ENCODE peak calls at places on chromosomes 16 and 17, in five cellular contexts. R is H1; J is CD8-positive, alpha-beta memory T cell; O is upper lobe of left lung; X is ascending aorta. F is an unnamed sample. For H3K4me1 and H3K9me3, the result is how much of the 10 kb centered on the place peaks cover.

GRCh38 chr17:72399608-72400487 is 279.0 kb downstream of the SOX9 start:
- DNase-seq in R (no peak), O (no peak), J (no peak), X (no peak), F (no peak)

GRCh38 chr17:65588194-65588808 is 26.9 kb upstream of the AXIN2 start:
- DNase-seq in J (no peak), O (peak), R (no peak), X (no peak), F (no peak)

GRCh38 chr16:49788936-49789335 is 67.0 kb downstream of the ZNF423 start:
- DNase-seq in X (no peak), O (no peak), R (no peak), J (no peak), F (no peak)

GRCh38 chr16:87326151-87326571 is 9.0 kb upstream of the C16orf95 start:
- DNase-seq in J (peak), R (no peak), X (no peak), O (no peak), F (no peak)

GRCh38 chr16:30485818-30486436 is 13.4 kb downstream of the ITGAL start:
- DNase-seq in J (no peak), O (no peak), R (no peak), X (no peak), F (no peak)

GRCh38 chr16:83066011-83066410 is 439.2 kb downstream of the CDH13 start:
- DNase-seq in O (no peak), X (no peak), R (no peak), J (no peak), F (no peak)

GRCh38 chr17:72386619-72387237 is 265.9 kb downstream of the SOX9 start:
- DNase-seq in X (no peak), R (no peak), J (no peak), O (no peak), F (no peak)

GRCh38 chr16:88783391-88784073 is 1.5 kb downstream of the PIEZO1 start:
- DNase-seq in O (peak), J (no peak), X (no peak), R (no peak), F (no peak)

GRCh38 chr17:80663783-80664206 is 119.2 kb downstream of the RPTOR start:
- DNase-seq in J (no peak), X (no peak), O (peak), R (no peak), F (no peak)

GRCh38 chr17:50198026-50198669 is 3.3 kb downstream of the COL1A1 start:
- DNase-seq in R (no peak), X (peak), J (peak), O (peak), F (peak)

GRCh38 chr16:86899757-86900156 is 321.4 kb downstream of the FOXL1 start:
- DNase-seq in O (no peak), X (no peak), R (no peak), J (no peak), F (no peak)

GRCh38 chr17:80035687-80035936 is at the start of gene TBC1D16:
- DNase-seq in R (no peak), J (no peak), X (no peak), O (no peak), F (no peak)

GRCh38 chr16:13835935-13836334 is 84.0 kb upstream of the ERCC4 start:
- DNase-seq in J (no peak), O (no peak), X (no peak), R (no peak), F (no peak)

GRCh38 chr16:28309811-28310311 is 17.5 kb downstream of the SBK1 start:
- DNase-seq in J (peak), O (peak), R (no peak), X (no peak), F (peak)

GRCh38 chr16:1378804-1379053 is 27.0 kb downstream of the GNPTG start:
- DNase-seq in O (no peak), J (no peak), X (no peak), R (no peak), F (no peak)

GRCh38 chr17:14299261-14300093 is 1.4 kb upstream of the HS3ST3B1 start:
- DNase-seq in O (peak), J (peak), R (no peak), X (peak), F (peak)

GRCh38 chr16:79097781-79098180 is 502.8 kb downstream of the MAF start:
- DNase-seq in R (no peak), O (no peak), X (no peak), J (no peak), F (no peak)

GRCh38 chr16:53433930-53434435 is 288 bp upstream of the RBL2 start:
- DNase-seq in O (no peak), J (peak), X (no peak), R (no peak), F (no peak)

GRCh38 chr17:60542066-60542465 is 16.0 kb upstream of the APPBP2 start:
- DNase-seq in X (no peak), J (no peak), R (no peak), O (no peak), F (no peak)

GRCh38 chr17:81142301-81143199 is 22.8 kb upstream of the PVALEF start:
- DNase-seq in R (peak), O (peak), J (peak), X (peak), F (no peak)

GRCh38 chr16:57555831-57556230 is 13.4 kb downstream of the ADGRG5 start:
- DNase-seq in X (no peak), J (no peak), R (no peak), O (no peak), F (no peak)

GRCh38 chr17:28738680-28739384 is 5.0 kb upstream of the TRAF4 start:
- DNase-seq in O (no peak), J (peak), R (no peak), X (no peak), F (peak)

GRCh38 chr16:85926370-85926769 is 27.4 kb downstream of the IRF8 start:
- DNase-seq in R (no peak), X (no peak), J (no peak), O (no peak), F (no peak)

GRCh38 chr16:58511933-58512815 is 3.1 kb upstream of the SETD6 start:
- DNase-seq in J (peak), R (peak), X (peak), O (peak), F (peak)

GRCh38 chr17:40084477-40084876 is 15.9 kb downstream of the NR1D1 start:
- DNase-seq in X (no peak), O (no peak), R (no peak), J (no peak), F (no peak)

GRCh38 chr17:21373034-21373433 is 3.1 kb upstream of the KCNJ12 start:
- DNase-seq in X (no peak), O (no peak), R (no peak), J (no peak), F (no peak)

GRCh38 chr16:88383401-88384221 is 852 bp downstream of the ZNF469 start:
- DNase-seq in R (no peak), X (no peak), O (no peak), J (no peak), F (no peak)

GRCh38 chr17:1180958-1181768 is 1.4 kb upstream of the ABR start:
- DNase-seq in R (no peak), X (no peak), O (no peak), J (no peak), F (no peak)

GRCh38 chr17:42653179-42654124 is 5.6 kb upstream of the TUBG2 start:
- DNase-seq in J (no peak), X (peak), O (no peak), R (no peak), F (no peak)

GRCh38 chr16:57970971-57971370 is at the start of gene CNGB1:
- DNase-seq in J (no peak), X (no peak), R (no peak), O (no peak), F (no peak)

GRCh38 chr16:89037261-89038152 is 56.1 kb upstream of the ACSF3 start:
- DNase-seq in R (peak), X (no peak), O (no peak), J (no peak), F (no peak)

GRCh38 chr17:79945591-79946255 is 89.9 kb downstream of the TBC1D16 start:
- DNase-seq in O (no peak), R (no peak), X (peak), J (peak), F (no peak)

GRCh38 chr16:22014271-22014873 is 6.5 kb downstream of the MOSMO start:
- DNase-seq in O (no peak), R (no peak), X (no peak), J (no peak), F (no peak)

GRCh38 chr17:78173025-78173715 is 4.8 kb downstream of the SYNGR2 start:
- DNase-seq in R (no peak), O (no peak), X (no peak), J (no peak), F (no peak)

GRCh38 chr16:31052131-31052530 is 18.8 kb downstream of the STX4 start:
- DNase-seq in J (no peak), O (peak), R (no peak), X (peak), F (no peak)

GRCh38 chr17:61589990-61590389 is 1.0 kb downstream of the NACA2 start:
- DNase-seq in R (no peak), O (no peak), X (no peak), J (no peak), F (no peak)

DNA sequence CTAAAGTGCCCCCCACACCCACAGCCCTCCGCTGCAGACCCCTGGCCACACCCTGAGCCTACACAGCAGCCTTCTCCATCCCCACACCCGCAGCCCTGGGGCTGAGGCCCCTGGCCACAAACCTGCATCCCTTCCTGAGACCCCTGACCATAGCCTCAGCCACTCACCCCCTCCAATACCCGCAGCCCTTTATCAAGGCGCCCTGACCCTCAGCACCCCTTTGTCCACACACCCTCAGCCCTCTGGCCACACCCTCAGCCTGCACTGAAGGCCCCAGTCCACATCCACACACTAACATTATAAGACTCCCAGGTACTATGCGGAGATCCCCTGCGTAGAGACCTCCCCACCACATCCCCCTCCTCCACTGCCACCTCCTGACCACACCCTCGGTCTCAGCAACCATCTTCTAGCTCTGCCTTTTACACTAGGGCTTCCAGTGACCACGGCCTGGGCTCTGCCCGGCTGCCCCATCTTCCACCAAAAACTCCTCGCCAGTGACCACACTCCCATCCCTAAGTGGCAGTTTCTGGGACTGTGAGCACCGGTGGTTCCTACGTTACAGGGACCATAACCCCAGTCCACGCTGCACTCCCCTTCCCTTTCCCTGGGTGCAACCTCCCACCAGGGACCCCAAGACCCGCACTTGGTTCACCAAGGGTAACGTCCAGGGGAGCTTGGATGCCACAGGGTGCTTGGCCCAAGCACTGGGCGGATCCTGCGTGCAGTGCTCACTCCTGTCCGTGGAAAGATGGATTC is 818 bp downstream of the TPPP3 start:
- DNase-seq in O (no peak), X (peak), J (no peak), R (no peak), F (no peak)
- H3K4me3 ChIP-seq in O (no peak), X (peak), J (no peak), R (peak), F (no peak)

GRCh38 chr16:65919977-65920376 is 446.5 kb upstream of the CDH5 start:
- DNase-seq in O (no peak), X (no peak), J (no peak), R (no peak), F (no peak)
- H3K4me1 ChIP-seq in O (under half), X (under half), J (under half), R (under half), F (under half)

GRCh38 chr17:11384131-11384530 is 143.1 kb downstream of the SHISA6 start:
- DNase-seq in R (no peak), J (no peak), O (no peak), X (no peak), F (no peak)

GRCh38 chr17:11383157-11383556 is 142.1 kb downstream of the SHISA6 start:
- DNase-seq in R (no peak), J (no peak), O (no peak), X (no peak), F (no peak)

GRCh38 chr17:11391134-11391533 is 150.1 kb downstream of the SHISA6 start:
- DNase-seq in X (no peak), O (peak), R (no peak), J (no peak), F (no peak)

GRCh38 chr17:11389583-11389982 is 148.6 kb downstream of the SHISA6 start:
- DNase-seq in O (no peak), R (no peak), X (no peak), J (no peak), F (no peak)

GRCh38 chr17:11388061-11388460 is 147.0 kb downstream of the SHISA6 start:
- DNase-seq in X (no peak), J (no peak), O (no peak), R (no peak), F (no peak)
- H3K9me3 ChIP-seq in X (under half), J (under half), O (under half), R (under half), F (under half)

DNA sequence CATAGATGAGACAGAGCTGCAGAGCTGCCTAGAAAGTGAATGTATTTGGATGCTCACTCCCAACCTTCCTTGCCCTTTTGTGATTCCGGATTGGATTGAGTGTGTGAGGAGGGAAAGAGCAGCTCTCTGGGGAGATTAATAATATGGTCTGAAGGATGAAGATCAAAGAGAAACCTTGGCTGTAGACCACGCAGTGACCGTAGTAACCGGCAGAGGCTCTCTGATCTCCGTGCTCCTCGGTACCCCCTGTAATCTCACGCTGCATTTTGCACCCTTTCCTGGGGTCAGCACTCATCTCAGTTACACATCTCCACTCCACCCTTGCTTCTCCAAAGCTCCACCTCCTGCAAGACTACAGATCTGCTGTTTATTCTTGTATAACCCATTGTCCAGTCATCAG is 14.1 kb downstream of the TMEM100 start:
- DNase-seq in R (no peak), X (no peak), O (no peak), J (no peak), F (no peak)
- H3K4me3 ChIP-seq in R (no peak), X (no peak), O (no peak), J (no peak), F (no peak)

GRCh38 chr17:7237761-7238417 is 1.4 kb downstream of the PHF23 start:
- DNase-seq in O (peak), J (peak), X (peak), R (no peak), F (peak)

GRCh38 chr17:7238418-7239090 is 703 bp downstream of the PHF23 start:
- DNase-seq in J (peak), O (peak), X (peak), R (no peak), F (no peak)

GRCh38 chr17:7236808-7237207 is 2.4 kb downstream of the PHF23 start:
- DNase-seq in J (no peak), R (no peak), X (no peak), O (no peak), F (no peak)

GRCh38 chr17:7235693-7236665 is 1.7 kb upstream of the DVL2 start:
- DNase-seq in X (no peak), O (no peak), R (no peak), J (no peak), F (no peak)

GRCh38 chr17:7237266-7237760 is 1.9 kb downstream of the PHF23 start:
- DNase-seq in O (no peak), X (peak), J (no peak), R (no peak), F (no peak)
- H3K4me1 ChIP-seq in O (under half), X (under half), J (half or more), R (under half), F (under half)

F was measured in effector memory CD4-positive, alpha-beta T cell.